ENCODE peak calls at places on chromosome 3, in seven cellular contexts. O is HCT116, A is endothelial cell, E is Panc1, Q is B cell, I is H9, F is foreskin fibroblast. Y is an unnamed sample.

GRCh38 chr3:191523099-191523498 is 62.1 kb downstream of the PYDC2 start:
- DNase-seq in Q (no peak), O (no peak), A (no peak), I (no peak), F (no peak), E (no peak), Y (no peak)

GRCh38 chr3:113927556-113927955 is 20.3 kb upstream of the ZDHHC23 start:
- DNase-seq in E (no peak), I (no peak), F (no peak), O (no peak), Q (no peak), A (no peak), Y (no peak)

GRCh38 chr3:13615019-13615528 is 66.1 kb downstream of the FBLN2 start:
- DNase-seq in O (no peak), Q (no peak), A (no peak), F (no peak), I (no peak), E (no peak), Y (no peak)

GRCh38 chr3:25856902-25857518 is 67.1 kb downstream of the OXSM start:
- DNase-seq in A (no peak), I (no peak), O (peak; percentile 22), E (no peak), F (peak; percentile 69), Q (peak; percentile 59), Y (peak; percentile 17)

GRCh38 chr3:138329127-138329983 is at the start of gene NME9:
- DNase-seq in F (peak; percentile 89), E (peak; percentile 32), O (peak; percentile 87), A (peak; percentile 94), I (peak; percentile 98), Q (peak; percentile 77), Y (no peak)

GRCh38 chr3:3196148-3196861 is 16.8 kb upstream of the CRBN start:
- DNase-seq in Q (no peak), O (peak; percentile 4), E (no peak), A (peak; percentile 20), F (peak; percentile 12), I (peak; percentile 34), Y (no peak)

GRCh38 chr3:147191795-147192385 is 214.5 kb downstream of the ZIC4 start:
- DNase-seq in E (peak; percentile 42), A (peak; percentile 72), Q (no peak), I (peak; percentile 59), O (peak; percentile 68), F (peak; percentile 79), Y (peak; percentile 48)

GRCh38 chr3:72320911-72321385 is 527.3 kb downstream of the SHQ1 start:
- DNase-seq in E (no peak), I (no peak), F (no peak), Q (no peak), O (no peak), A (no peak), Y (no peak)

GRCh38 chr3:146505496-146505895 is 36.1 kb upstream of the PLSCR2 start:
- DNase-seq in I (no peak), O (no peak), F (peak; percentile 54), A (no peak), E (no peak), Q (no peak), Y (no peak)

GRCh38 chr3:107240183-107241091 is 136.8 kb upstream of the CCDC54 start:
- DNase-seq in A (peak; percentile 71), I (peak; percentile 66), E (no peak), O (peak; percentile 47), Q (peak; percentile 83), F (peak; percentile 93), Y (no peak)

GRCh38 chr3:55490194-55490913 is 3.2 kb upstream of the WNT5A start:
- DNase-seq in A (no peak), I (no peak), F (peak; percentile 34), Q (no peak), E (no peak), O (no peak), Y (no peak)

GRCh38 chr3:66454464-66454859 is 46.4 kb downstream of the LRIG1 start:
- DNase-seq in Q (no peak), O (no peak), A (no peak), E (no peak), F (no peak), I (no peak), Y (no peak)

GRCh38 chr3:40588406-40588805 is 63.6 kb downstream of the ZNF621 start:
- DNase-seq in Q (no peak), I (peak; percentile 68), F (no peak), A (no peak), E (no peak), O (no peak), Y (no peak)

GRCh38 chr3:15523660-15524417 is 2.3 kb upstream of the COLQ start:
- DNase-seq in O (no peak), I (no peak), F (peak; percentile 54), A (no peak), E (no peak), Q (no peak), Y (no peak)

GRCh38 chr3:85228966-85229365 is 270.2 kb downstream of the CADM2 start:
- DNase-seq in F (no peak), I (no peak), A (no peak), O (no peak), Q (no peak), E (no peak), Y (no peak)

GRCh38 chr3:185215873-185216586 is 37.8 kb downstream of the EHHADH start:
- DNase-seq in F (peak; percentile 45), A (no peak), Q (no peak), E (peak; percentile 15), O (no peak), I (no peak), Y (no peak)

GRCh38 chr3:12705374-12705926 is 41.5 kb upstream of the RAF1 start:
- DNase-seq in O (no peak), I (no peak), A (no peak), Q (no peak), F (no peak), E (no peak), Y (no peak)

GRCh38 chr3:196159952-196160804 is 51.0 kb downstream of the ZDHHC19 start:
- DNase-seq in E (no peak), Q (peak; percentile 84), O (no peak), A (peak; percentile 19), I (peak; percentile 69), F (peak; percentile 79), Y (no peak)

GRCh38 chr3:171346582-171346981 is 113.6 kb downstream of the TNIK start:
- DNase-seq in O (no peak), I (no peak), E (no peak), Q (no peak), A (no peak), F (no peak), Y (no peak)

GRCh38 chr3:124227150-124227630 is 235.3 kb upstream of the ROPN1 start:
- DNase-seq in E (no peak), F (no peak), Q (no peak), A (no peak), I (no peak), O (no peak), Y (no peak)

GRCh38 chr3:139108253-139108969 is 63.7 kb upstream of the PRR23C start:
- DNase-seq in E (no peak), I (peak; percentile 12), Q (no peak), A (no peak), O (no peak), F (no peak), Y (no peak)

GRCh38 chr3:170714151-170714550 is 128.3 kb upstream of the SLC7A14 start:
- DNase-seq in I (no peak), O (no peak), Q (no peak), F (peak; percentile 79), A (no peak), E (no peak), Y (no peak)

GRCh38 chr3:52387481-52387880 is 57.4 kb downstream of the SEMA3G start:
- DNase-seq in O (no peak), I (no peak), Q (no peak), A (no peak), F (no peak), E (no peak), Y (no peak)

GRCh38 chr3:52388348-52388821 is 56.5 kb downstream of the SEMA3G start:
- DNase-seq in F (no peak), Q (no peak), A (peak; percentile 28), I (peak; percentile 82), E (no peak), O (no peak), Y (no peak)

GRCh38 chr3:52384009-52384761 is 60.7 kb downstream of the SEMA3G start:
- DNase-seq in A (no peak), I (no peak), Q (no peak), F (no peak), O (no peak), E (no peak), Y (no peak)

GRCh38 chr3:52383446-52383845 is 61.5 kb downstream of the SEMA3G start:
- DNase-seq in F (no peak), O (no peak), E (no peak), I (no peak), A (no peak), Q (no peak), Y (no peak)

DNA sequence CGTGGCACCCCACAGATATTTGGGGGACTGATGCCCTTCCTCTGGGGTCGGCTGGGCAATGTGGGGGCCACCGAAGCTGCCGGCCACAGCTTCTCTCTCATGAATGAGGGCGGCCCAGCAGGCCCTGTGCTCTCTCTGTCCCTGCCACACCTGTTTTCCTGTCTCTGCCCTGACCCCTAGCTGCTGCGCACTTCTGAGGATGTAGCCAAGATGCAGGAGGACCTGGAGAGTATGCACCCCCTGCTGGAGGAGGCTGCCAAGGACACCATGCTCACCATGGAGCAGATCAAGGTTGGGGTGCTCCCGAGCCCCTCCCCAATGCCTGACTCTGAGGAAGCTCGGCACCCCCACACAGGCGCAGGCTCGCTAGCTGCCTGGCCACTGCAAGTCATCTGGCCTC is 59.7 kb downstream of the SEMA3G start:
- DNase-seq in O (peak; percentile 64), A (peak; percentile 74), Q (no peak), I (peak; percentile 93), E (peak; percentile 7), F (peak; percentile 59), Y (no peak)
- TF ChIP-seq CTCF in O (peak; percentile 98), A (peak; percentile 60), Q (no peak), I (peak; percentile 94), E (no peak), F (peak; percentile 57), Y (peak; percentile 69)

GRCh38 chr3:126487151-126487771 is 11.6 kb upstream of the ZXDC start:
- DNase-seq in Q (no peak), I (peak; percentile 76), F (peak; percentile 19), E (no peak), O (no peak), A (peak; percentile 54), Y (no peak)
- TF ChIP-seq CTCF in Q (no peak), I (peak; percentile 53), F (peak; percentile 15), E (no peak), O (peak; percentile 8), A (no peak), Y (peak; percentile 23)

GRCh38 chr3:22296641-22297040 is 545.6 kb upstream of the ZNF385D start:
- DNase-seq in Q (no peak), F (peak; percentile 85), E (no peak), O (no peak), A (no peak), I (no peak), Y (peak; percentile 1)

DNA sequence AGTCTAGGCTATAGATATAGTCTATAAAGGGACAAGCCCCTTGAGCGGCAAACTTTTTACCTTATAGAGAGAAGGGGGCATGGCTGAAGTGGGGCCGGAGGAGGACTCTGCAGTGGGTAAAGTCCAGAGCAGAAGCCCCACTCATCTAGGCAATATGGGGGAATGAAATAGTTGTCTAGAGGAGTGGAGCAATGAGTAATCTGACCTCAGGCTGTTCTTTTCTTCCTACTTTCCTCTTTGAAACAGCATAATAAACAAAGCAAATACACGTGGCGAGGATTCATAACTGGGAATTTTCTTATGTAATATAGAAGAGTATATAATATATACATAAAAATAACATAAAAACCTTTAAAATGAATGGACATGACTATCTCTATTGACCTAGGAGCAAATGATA is 546.4 kb upstream of the ZNF385D start:
- DNase-seq in F (peak; percentile 17), E (no peak), A (no peak), I (no peak), Q (no peak), O (no peak), Y (no peak)
- TF ChIP-seq CTCF in F (no peak), E (no peak), A (no peak), I (no peak), Q (no peak), O (no peak), Y (no peak)

GRCh38 chr3:125582707-125583106 is 12.6 kb downstream of the OSBPL11 start:
- DNase-seq in O (peak; percentile 7), F (no peak), I (no peak), Q (no peak), E (no peak), A (no peak), Y (no peak)
- TF ChIP-seq CTCF in O (peak; percentile 17), F (no peak), I (no peak), Q (no peak), E (peak; percentile 12), A (no peak), Y (no peak)